ENCODE peak calls at places on chromosome 22, in four cellular contexts. W is small intestine, P is amniotic stem cell, T is testis. U is an unnamed sample.
A peak's percentile ranks its signal among the peaks of the same experiment; 100 is the strongest.

GRCh38 chr22:24806663-24807001 is 621 bp downstream of the SGSM1 start:
- DNase-seq in W (no peak), P (no peak), T (no peak), U (no peak)

GRCh38 chr22:18119409-18120110 is 9.0 kb downstream of the TUBA8 start:
- DNase-seq in W (no peak), P (no peak), T (no peak), U (no peak)

GRCh38 chr22:35930933-35931332 is 97.7 kb downstream of the RBFOX2 start:
- DNase-seq in W (peak; percentile 70), P (peak; percentile 42), T (peak; percentile 34), U (no peak)

GRCh38 chr22:20532256-20532993 is 25.0 kb downstream of the MED15 start:
- DNase-seq in W (no peak), P (no peak), T (no peak), U (no peak)

GRCh38 chr22:27809700-27810365 is 8.3 kb upstream of the MN1 start:
- DNase-seq in W (no peak), P (no peak), T (no peak), U (no peak)

GRCh38 chr22:41254230-41254629 is 13.5 kb upstream of the CHADL start:
- DNase-seq in W (no peak), P (no peak), T (no peak), U (no peak)

GRCh38 chr22:39240841-39241631 is 3.7 kb downstream of the PDGFB start:
- DNase-seq in W (peak; percentile 66), P (no peak), T (no peak), U (peak; percentile 54)

GRCh38 chr22:31327786-31328544 is 18.2 kb downstream of the PATZ1 start:
- DNase-seq in W (no peak), P (no peak), T (no peak), U (no peak)

GRCh38 chr22:36453266-36453607 is 28.2 kb downstream of the TXN2 start:
- DNase-seq in W (peak; percentile 49), P (no peak), T (no peak), U (no peak)

GRCh38 chr22:36457688-36458450 is 23.6 kb downstream of the TXN2 start:
- DNase-seq in W (no peak), P (no peak), T (no peak), U (no peak)

GRCh38 chr22:45757068-45757467 is 85.4 kb downstream of the ATXN10 start:
- DNase-seq in W (no peak), P (peak; percentile 32), T (peak; percentile 50), U (no peak)

GRCh38 chr22:26892401-26893033 is 235.1 kb downstream of the MIAT start:
- DNase-seq in W (peak; percentile 19), P (no peak), T (no peak), U (no peak)

GRCh38 chr22:46119729-46120419 is 30.5 kb upstream of the PPARA start:
- DNase-seq in W (no peak), P (no peak), T (peak; percentile 91), U (no peak)

GRCh38 chr22:26573026-26573662 is 16.8 kb downstream of the TPST2 start:
- DNase-seq in W (peak; percentile 63), P (no peak), T (no peak), U (no peak)

GRCh38 chr22:49278357-49278756 is 549.3 kb downstream of the BRD1 start:
- DNase-seq in W (no peak), P (no peak), T (no peak), U (no peak)

GRCh38 chr22:22933100-22933806 is 45.6 kb downstream of the IGLL5 start:
- DNase-seq in W (no peak), P (no peak), T (no peak), U (no peak)

GRCh38 chr22:35802885-35803284 is 85.2 kb downstream of the APOL5 start:
- DNase-seq in W (peak; percentile 25), P (no peak), T (no peak), U (no peak)

GRCh38 chr22:39356464-39356863 is 6.7 kb downstream of the SYNGR1 start:
- DNase-seq in W (no peak), P (no peak), T (no peak), U (no peak)

GRCh38 chr22:49491726-49492125 is 335.9 kb downstream of the BRD1 start:
- DNase-seq in W (no peak), P (no peak), T (no peak), U (no peak)

GRCh38 chr22:29621761-29622526 is 18.5 kb downstream of the NF2 start:
- DNase-seq in W (peak; percentile 34), P (peak; percentile 92), T (no peak), U (no peak)

GRCh38 chr22:36386900-36387663 is 685 bp downstream of the MYH9 start:
- DNase-seq in W (peak; percentile 87), P (no peak), T (peak; percentile 36), U (no peak)

GRCh38 chr22:35560366-35560765 is 19.7 kb downstream of the RASD2 start:
- DNase-seq in W (no peak), P (no peak), T (no peak), U (no peak)

GRCh38 chr22:48835857-48836672 is 991.6 kb downstream of the BRD1 start:
- DNase-seq in W (no peak), P (no peak), T (no peak), U (no peak)

GRCh38 chr22:30457964-30458363 is 13.9 kb downstream of the SEC14L3 start:
- DNase-seq in W (no peak), P (no peak), T (no peak), U (no peak)

GRCh38 chr22:33726294-33726711 is 194.0 kb downstream of the LARGE1 start:
- DNase-seq in W (no peak), P (peak; percentile 5), T (no peak), U (no peak)

GRCh38 chr22:19598054-19598855 is 74.0 kb upstream of the CLDN5 start:
- DNase-seq in W (no peak), P (no peak), T (no peak), U (no peak)

GRCh38 chr22:30381250-30381649 is 6.0 kb downstream of the RNF215 start:
- DNase-seq in W (no peak), P (no peak), T (no peak), U (no peak)

GRCh38 chr22:46754110-46754799 is 8.2 kb upstream of the TBC1D22A start:
- DNase-seq in W (peak; percentile 97), P (peak; percentile 88), T (peak; percentile 52), U (no peak)

GRCh38 chr22:20238567-20239062 is 29.5 kb downstream of the RTN4R start:
- DNase-seq in W (peak; percentile 69), P (no peak), T (peak; percentile 50), U (peak; percentile 43)

GRCh38 chr22:44026630-44027511 is 2.8 kb downstream of the PARVB start:
- DNase-seq in W (peak; percentile 57), P (no peak), T (peak; percentile 69), U (peak; percentile 54)